ENCODE peak calls at places on chromosome 5, in six cellular contexts. M, W, J, L, I and C are unnamed samples.

GRCh38 chr5:143128412-143129071 is 274.9 kb downstream of the NR3C1 start:
- DNase-seq in L (no peak), I (no peak), J (no peak), M (no peak), W (no peak), C (no peak)

GRCh38 chr5:137487600-137487999 is 11.5 kb downstream of the SPOCK1 start:
- DNase-seq in J (no peak), W (no peak), I (peak), M (no peak), L (no peak), C (no peak)

GRCh38 chr5:181053760-181054122 is 13.7 kb downstream of the BTNL9 start:
- DNase-seq in M (no peak), I (no peak), J (no peak), W (no peak), L (no peak), C (no peak)

GRCh38 chr5:157855404-157855994 is 3.4 kb downstream of the CLINT1 start:
- DNase-seq in W (peak), M (peak), J (peak), I (peak), L (no peak), C (peak)

GRCh38 chr5:110075656-110076055 is 385.9 kb downstream of the MAN2A1 start:
- DNase-seq in W (no peak), I (no peak), J (no peak), L (no peak), M (no peak), C (no peak)

GRCh38 chr5:53055359-53055758 is 54.2 kb downstream of the MOCS2 start:
- DNase-seq in L (no peak), J (no peak), I (no peak), W (no peak), M (no peak), C (no peak)

GRCh38 chr5:174347183-174347582 is 301.7 kb downstream of the NSG2 start:
- DNase-seq in J (no peak), I (no peak), W (no peak), L (no peak), M (no peak), C (no peak)

GRCh38 chr5:180208435-180209081 is 453 bp downstream of the RASGEF1C start:
- DNase-seq in L (no peak), W (peak), M (no peak), J (peak), I (no peak), C (peak)

GRCh38 chr5:10703676-10704075 is 57.4 kb downstream of the DAP start:
- DNase-seq in J (no peak), I (no peak), L (no peak), M (no peak), W (no peak), C (no peak)

GRCh38 chr5:58407042-58407709 is 52.7 kb downstream of the PLK2 start:
- DNase-seq in J (no peak), M (no peak), W (peak), L (no peak), I (no peak), C (no peak)

GRCh38 chr5:6403416-6403815 is 25.1 kb upstream of the MED10 start:
- DNase-seq in I (no peak), M (no peak), W (no peak), L (no peak), J (no peak), C (no peak)

GRCh38 chr5:85108471-85108870 is 723.8 kb upstream of the EDIL3 start:
- DNase-seq in J (no peak), I (no peak), L (no peak), M (no peak), W (peak), C (peak)

GRCh38 chr5:36414869-36415282 is 113.2 kb upstream of the RANBP3L start:
- DNase-seq in W (peak), I (peak), L (no peak), J (peak), M (peak), C (peak)

GRCh38 chr5:17305964-17306725 is 88.7 kb downstream of the BASP1 start:
- DNase-seq in J (no peak), I (peak), M (peak), W (peak), L (no peak), C (no peak)

GRCh38 chr5:67607958-67608357 is 411.4 kb upstream of the CD180 start:
- DNase-seq in L (no peak), W (no peak), I (no peak), M (no peak), J (no peak), C (no peak)

GRCh38 chr5:104024538-104024937 is 461.9 kb upstream of the NUDT12 start:
- DNase-seq in L (no peak), W (no peak), J (no peak), I (no peak), M (no peak), C (no peak)

GRCh38 chr5:61318374-61318773 is 13.7 kb upstream of the ZSWIM6 start:
- DNase-seq in I (peak), J (no peak), W (no peak), L (no peak), M (no peak), C (no peak)

GRCh38 chr5:61320860-61321259 is 11.2 kb upstream of the ZSWIM6 start:
- DNase-seq in W (no peak), L (no peak), M (no peak), J (no peak), I (no peak), C (peak)

GRCh38 chr5:61322738-61323429 is 9.2 kb upstream of the ZSWIM6 start:
- DNase-seq in L (no peak), I (peak), J (no peak), M (no peak), W (no peak), C (no peak)

GRCh38 chr5:61321650-61322049 is 10.4 kb upstream of the ZSWIM6 start:
- DNase-seq in M (no peak), L (no peak), I (no peak), W (no peak), J (no peak), C (no peak)

GRCh38 chr5:61319388-61320146 is 12.5 kb upstream of the ZSWIM6 start:
- DNase-seq in L (peak), M (no peak), W (no peak), I (peak), J (no peak), C (peak)
- H3K4me3 ChIP-seq in L (peak), M (no peak), W (no peak), I (no peak), J (no peak), C (no peak)

GRCh38 chr5:15384581-15384980 is 115.4 kb upstream of the FBXL7 start:
- DNase-seq in L (no peak), W (no peak), J (no peak), M (no peak), I (no peak), C (no peak)

GRCh38 chr5:15384176-15384575 is 115.8 kb upstream of the FBXL7 start:
- DNase-seq in I (no peak), J (no peak), M (no peak), L (no peak), W (no peak), C (no peak)

GRCh38 chr5:15385037-15385436 is 114.9 kb upstream of the FBXL7 start:
- DNase-seq in I (no peak), W (no peak), M (no peak), J (no peak), L (no peak), C (no peak)

GRCh38 chr5:15383021-15383420 is 117.0 kb upstream of the FBXL7 start:
- DNase-seq in M (no peak), I (no peak), W (no peak), L (no peak), J (no peak), C (no peak)

DNA sequence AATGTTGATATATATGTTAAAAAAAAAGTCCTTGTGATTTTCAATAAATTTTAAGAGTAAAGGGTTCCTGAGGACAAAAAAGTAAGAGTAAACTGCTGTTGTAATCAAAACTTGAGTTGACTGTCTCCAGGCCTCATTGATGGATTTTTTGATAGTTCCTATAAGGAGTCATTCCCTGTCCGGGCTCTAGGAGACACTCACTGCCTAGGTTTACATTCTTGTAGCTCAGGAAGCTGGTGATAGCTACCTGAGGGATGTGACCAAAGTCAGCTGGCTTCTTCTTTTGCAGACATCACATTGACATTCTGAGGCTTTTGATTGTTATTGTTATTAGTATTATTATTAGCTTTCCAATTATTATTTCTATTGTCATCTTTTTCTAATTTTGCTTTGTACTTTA is 116.5 kb upstream of the FBXL7 start:
- DNase-seq in L (no peak), I (peak), J (no peak), W (peak), M (peak), C (peak)
- TF ChIP-seq CTCF in L (no peak), I (peak), J (no peak), W (no peak), M (peak), C (peak)

GRCh38 chr5:112776301-112776856 is 38.7 kb downstream of the APC start:
- DNase-seq in M (no peak), W (no peak), J (no peak), L (no peak), I (no peak), C (no peak)
- TF ChIP-seq MYC in M (no peak), W (no peak), J (no peak), L (no peak), I (no peak), C (no peak)

DNA sequence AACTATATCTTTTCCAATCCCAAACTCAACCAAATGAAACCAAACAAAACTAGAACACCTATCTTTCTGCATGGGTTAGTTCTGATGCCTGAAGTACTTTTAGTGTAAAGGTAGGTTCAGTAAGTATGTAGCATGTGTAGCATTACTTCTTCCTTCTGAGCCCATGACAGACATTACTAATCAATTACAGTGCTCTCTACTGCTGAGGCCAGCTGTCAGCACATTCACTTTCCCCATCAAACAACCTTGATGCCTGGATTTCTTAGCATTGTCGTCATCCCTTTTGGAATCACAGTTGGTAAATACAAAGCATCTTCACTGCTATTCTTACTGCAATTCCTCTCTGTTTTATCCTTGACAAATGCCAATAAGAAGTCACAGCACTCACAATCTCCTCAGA is 103.2 kb downstream of the PTTG1 start:
- DNase-seq in L (no peak), M (no peak), W (no peak), I (no peak), J (no peak), C (no peak)
- H3K4me3 ChIP-seq in L (no peak), M (no peak), W (no peak), I (no peak), J (no peak), C (no peak)

DNA sequence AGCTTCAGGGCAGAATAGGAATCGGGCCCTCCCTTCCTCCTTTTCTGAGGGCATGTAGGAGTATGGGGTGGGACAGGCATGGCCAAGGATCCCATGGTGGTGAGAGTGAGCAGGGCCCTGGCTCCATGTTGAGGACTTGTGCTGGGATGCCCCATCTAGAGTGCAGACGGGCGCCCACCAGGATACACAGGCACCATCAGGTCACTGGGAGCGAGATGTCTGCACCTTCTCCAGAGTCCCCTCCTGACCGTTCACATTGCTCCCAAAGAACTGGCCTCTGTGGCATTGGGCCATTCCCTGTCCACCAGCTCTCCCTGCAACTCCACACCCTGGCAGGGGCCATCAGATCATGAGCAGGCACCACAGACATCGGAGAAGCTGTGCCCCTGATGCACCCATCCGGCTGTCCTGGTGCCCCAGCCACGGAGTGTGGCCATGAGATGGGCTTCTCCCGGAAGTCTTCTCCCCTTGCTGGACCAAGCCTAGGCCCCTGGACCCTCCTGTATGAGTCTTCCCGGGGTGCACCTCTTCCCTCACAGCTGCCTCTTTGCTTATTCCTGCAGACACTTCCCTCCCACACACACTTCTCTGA is 195.0 kb downstream of the IRX2 start:
- DNase-seq in I (no peak), W (no peak), L (no peak), J (no peak), M (no peak), C (no peak)
- TF ChIP-seq CTCF in I (no peak), W (no peak), L (no peak), J (no peak), M (no peak), C (no peak)